ENCODE peak calls at places on chromosomes 12 and 14, in four cellular contexts. One of them, this sample, is unnamed.

GRCh38 chr12:66092559-66093269 is 37.8 kb downstream of the LLPH start:
- DNase-seq in cardiac fibroblast: no peak
- DNase-seq in trophoblast cell: peak; percentile 3
- DNase-seq in ovary: no peak
- DNase-seq in this sample: no peak

GRCh38 chr12:45388545-45388944 is 172.7 kb downstream of the ANO6 start:
- DNase-seq in cardiac fibroblast: peak; percentile 76
- DNase-seq in trophoblast cell: no peak
- DNase-seq in ovary: peak; percentile 58
- DNase-seq in this sample: no peak

GRCh38 chr14:53113992-53114391 is 39.1 kb downstream of the DDHD1 start:
- DNase-seq in cardiac fibroblast: no peak
- DNase-seq in trophoblast cell: no peak
- DNase-seq in ovary: no peak
- DNase-seq in this sample: no peak

GRCh38 chr14:92553456-92553855 is 39.9 kb downstream of the RIN3 start:
- DNase-seq in cardiac fibroblast: peak; percentile 60
- DNase-seq in trophoblast cell: peak; percentile 36
- DNase-seq in ovary: peak; percentile 79
- DNase-seq in this sample: no peak

GRCh38 chr14:67514650-67515385 is 18.3 kb upstream of the PLEKHH1 start:
- DNase-seq in cardiac fibroblast: peak; percentile 34
- DNase-seq in trophoblast cell: no peak
- DNase-seq in ovary: peak; percentile 31
- DNase-seq in this sample: no peak

GRCh38 chr12:116700066-116700465 is 37.8 kb downstream of the SPRING1 start:
- DNase-seq in cardiac fibroblast: no peak
- DNase-seq in trophoblast cell: no peak
- DNase-seq in ovary: no peak
- DNase-seq in this sample: no peak

GRCh38 chr14:52380294-52380693 is 66.2 kb downstream of the PTGER2 start:
- DNase-seq in cardiac fibroblast: peak; percentile 15
- DNase-seq in trophoblast cell: no peak
- DNase-seq in ovary: no peak
- DNase-seq in this sample: no peak

GRCh38 chr12:28885275-28885674 is 263.8 kb upstream of the FAR2 start:
- DNase-seq in cardiac fibroblast: no peak
- DNase-seq in trophoblast cell: no peak
- DNase-seq in ovary: no peak
- DNase-seq in this sample: no peak

GRCh38 chr14:54839681-54840080 is 62.9 kb downstream of the GCH1 start:
- DNase-seq in cardiac fibroblast: peak; percentile 71
- DNase-seq in trophoblast cell: no peak
- DNase-seq in ovary: peak; percentile 31
- DNase-seq in this sample: peak; percentile 29

GRCh38 chr12:41515953-41516352 is 327.8 kb downstream of the PDZRN4 start:
- DNase-seq in cardiac fibroblast: no peak
- DNase-seq in trophoblast cell: no peak
- DNase-seq in ovary: no peak
- DNase-seq in this sample: no peak

GRCh38 chr14:22614240-22614799 is 16.2 kb downstream of the ABHD4 start:
- DNase-seq in cardiac fibroblast: peak; percentile 89
- DNase-seq in trophoblast cell: peak; percentile 60
- DNase-seq in ovary: no peak
- DNase-seq in this sample: peak; percentile 95

GRCh38 chr12:56151672-56152131 is 685 bp upstream of the MYL6B start:
- DNase-seq in cardiac fibroblast: no peak
- DNase-seq in trophoblast cell: peak; percentile 61
- DNase-seq in ovary: no peak
- DNase-seq in this sample: no peak

GRCh38 chr12:47802312-47802711 is 17.4 kb downstream of the HDAC7 start:
- DNase-seq in cardiac fibroblast: peak; percentile 36
- DNase-seq in trophoblast cell: no peak
- DNase-seq in ovary: no peak
- DNase-seq in this sample: no peak

GRCh38 chr14:61406670-61407069 is 85.3 kb downstream of the PRKCH start:
- DNase-seq in cardiac fibroblast: no peak
- DNase-seq in trophoblast cell: no peak
- DNase-seq in ovary: no peak
- DNase-seq in this sample: no peak

GRCh38 chr12:106753526-106753925 is 21.0 kb upstream of the RIC8B start:
- DNase-seq in cardiac fibroblast: no peak
- DNase-seq in trophoblast cell: no peak
- DNase-seq in ovary: no peak
- DNase-seq in this sample: no peak

GRCh38 chr14:44701563-44702263 is 194.6 kb upstream of the FSCB start:
- DNase-seq in cardiac fibroblast: peak; percentile 0
- DNase-seq in trophoblast cell: no peak
- DNase-seq in ovary: no peak
- DNase-seq in this sample: no peak

GRCh38 chr12:108392284-108392683 is 53.2 kb upstream of the CMKLR1 start:
- DNase-seq in cardiac fibroblast: no peak
- DNase-seq in trophoblast cell: no peak
- DNase-seq in ovary: no peak
- DNase-seq in this sample: no peak

GRCh38 chr14:21498540-21499526 is 12.3 kb downstream of the METTL3 start:
- DNase-seq in cardiac fibroblast: peak; percentile 61
- DNase-seq in trophoblast cell: peak; percentile 20
- DNase-seq in ovary: no peak
- DNase-seq in this sample: no peak

GRCh38 chr12:123941000-123941399 is 31.6 kb downstream of the CCDC92 start:
- DNase-seq in cardiac fibroblast: no peak
- DNase-seq in trophoblast cell: no peak
- DNase-seq in ovary: no peak
- DNase-seq in this sample: no peak

GRCh38 chr12:123941485-123942276 is 30.9 kb downstream of the CCDC92 start:
- DNase-seq in cardiac fibroblast: no peak
- DNase-seq in trophoblast cell: no peak
- DNase-seq in ovary: no peak
- DNase-seq in this sample: no peak

GRCh38 chr12:123942277-123942653 is 30.4 kb downstream of the CCDC92 start:
- DNase-seq in cardiac fibroblast: peak; percentile 52
- DNase-seq in trophoblast cell: no peak
- DNase-seq in ovary: no peak
- DNase-seq in this sample: peak; percentile 86

GRCh38 chr12:123939716-123940626 is 32.7 kb downstream of the CCDC92 start:
- DNase-seq in cardiac fibroblast: no peak
- DNase-seq in trophoblast cell: no peak
- DNase-seq in ovary: no peak
- DNase-seq in this sample: no peak

GRCh38 chr12:123940627-123940966 is 32.0 kb downstream of the CCDC92 start:
- DNase-seq in cardiac fibroblast: no peak
- DNase-seq in trophoblast cell: no peak
- DNase-seq in ovary: no peak
- DNase-seq in this sample: no peak
- H3K4me3 ChIP-seq in cardiac fibroblast: no peak overlapping the region
- H3K4me3 ChIP-seq in trophoblast cell: no peak overlapping the region
- H3K4me3 ChIP-seq in ovary: no peak overlapping the region
- H3K4me3 ChIP-seq in this sample: no peak overlapping the region

DNA sequence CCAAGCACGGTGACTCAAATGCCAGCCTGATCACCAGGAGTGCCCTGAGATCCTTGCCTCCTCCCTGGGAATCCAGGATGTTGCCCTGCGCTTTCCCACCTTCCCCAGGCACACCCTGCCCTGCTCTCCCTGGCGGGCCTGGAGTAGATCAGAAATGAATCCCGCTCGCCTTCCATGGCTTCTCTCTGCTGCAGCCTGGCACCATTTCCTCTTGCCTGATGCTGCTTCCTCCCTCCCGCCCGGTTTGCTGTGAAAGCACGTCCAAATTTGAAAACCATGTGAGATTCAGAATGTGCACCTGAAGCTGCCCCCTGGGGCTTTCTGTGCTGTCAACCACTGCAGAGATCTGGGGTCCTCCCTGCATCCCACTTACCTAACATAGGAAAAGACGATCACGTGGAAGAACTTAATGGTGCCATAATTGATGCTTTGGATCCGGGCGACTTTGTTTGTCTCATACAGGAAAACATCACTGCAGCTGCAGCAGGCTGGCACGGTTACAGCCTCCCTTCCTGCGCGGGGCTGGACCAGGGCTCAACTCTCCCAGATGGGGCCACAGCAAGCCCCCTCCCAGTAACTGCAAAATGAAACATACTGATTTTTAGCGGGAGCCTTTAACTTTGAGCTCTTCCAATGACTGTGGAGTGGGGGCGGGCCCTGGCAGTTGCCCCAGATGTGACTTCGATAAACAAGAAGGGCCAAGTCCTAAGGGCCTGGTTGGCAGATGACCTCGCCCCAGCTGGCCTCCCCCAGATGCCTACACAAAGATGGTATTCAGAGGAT is 24.9 kb upstream of the C12orf76 start:
- DNase-seq in cardiac fibroblast: no peak
- DNase-seq in trophoblast cell: no peak
- DNase-seq in ovary: no peak
- DNase-seq in this sample: no peak
- H3K4me3 ChIP-seq in cardiac fibroblast: peak overlapping the region; percentile 28
- H3K4me3 ChIP-seq in trophoblast cell: no peak overlapping the region
- H3K4me3 ChIP-seq in ovary: peak overlapping the region; percentile 32
- H3K4me3 ChIP-seq in this sample: peak overlapping the region; percentile 33

DNA sequence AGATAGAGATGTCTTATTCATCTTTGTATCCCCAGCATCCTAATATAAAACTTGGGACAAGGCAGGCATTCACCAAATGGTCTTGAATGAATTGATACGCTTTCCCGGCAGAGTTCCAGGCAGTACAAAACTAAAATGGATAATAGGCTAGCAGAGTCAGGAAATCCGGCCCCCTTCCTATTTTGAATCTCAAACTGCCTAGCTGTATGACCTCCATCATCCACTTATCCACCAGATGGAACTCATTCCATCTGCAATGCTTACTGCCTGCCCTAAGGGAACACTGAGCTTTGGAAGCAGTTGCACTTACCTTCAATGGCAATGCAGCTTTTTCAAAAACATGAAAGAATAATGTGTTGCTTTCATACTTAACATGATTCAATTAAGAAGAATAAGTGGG is 43.4 kb downstream of the BDKRB1 start:
- DNase-seq in cardiac fibroblast: no peak
- DNase-seq in trophoblast cell: no peak
- DNase-seq in ovary: no peak
- DNase-seq in this sample: no peak
- H3K4me3 ChIP-seq in cardiac fibroblast: no peak overlapping the region
- H3K4me3 ChIP-seq in trophoblast cell: no peak overlapping the region
- H3K4me3 ChIP-seq in ovary: no peak overlapping the region
- H3K4me3 ChIP-seq in this sample: no peak overlapping the region

DNA sequence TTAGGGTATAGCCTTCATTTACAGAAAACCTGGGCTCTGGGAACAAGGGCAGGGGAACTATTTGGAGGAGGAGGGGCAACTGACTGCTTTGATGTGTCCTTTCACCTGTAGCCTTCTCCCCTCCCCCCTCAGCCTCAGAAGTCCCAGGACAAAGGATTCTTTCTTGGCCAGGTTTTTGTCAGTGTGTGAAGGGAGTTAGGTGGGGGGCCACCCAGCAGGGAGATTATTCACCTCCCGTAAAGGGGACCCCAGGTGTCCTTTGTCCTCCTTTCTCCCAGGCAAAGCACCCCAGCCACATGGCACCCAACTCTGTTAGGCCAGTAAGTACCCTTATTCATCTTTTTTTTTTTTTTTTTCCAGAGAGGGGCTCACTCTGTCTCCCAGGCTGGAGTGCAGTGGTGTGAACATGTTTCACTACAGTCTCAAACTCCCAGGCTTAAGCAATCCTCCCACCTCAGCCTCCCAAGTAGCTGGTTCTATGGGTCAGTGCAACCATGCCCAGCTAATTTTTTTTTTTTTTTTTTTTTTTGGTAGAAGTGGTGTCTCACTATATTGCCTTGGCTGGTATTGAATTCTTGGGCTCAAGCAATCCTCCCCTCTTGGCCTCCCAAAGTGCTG is 722 bp upstream of the NFE2 start:
- DNase-seq in cardiac fibroblast: no peak
- DNase-seq in trophoblast cell: no peak
- DNase-seq in ovary: no peak
- DNase-seq in this sample: no peak
- H3K4me3 ChIP-seq in cardiac fibroblast: no peak overlapping the region
- H3K4me3 ChIP-seq in trophoblast cell: no peak overlapping the region
- H3K4me3 ChIP-seq in ovary: no peak overlapping the region
- H3K4me3 ChIP-seq in this sample: no peak overlapping the region

DNA sequence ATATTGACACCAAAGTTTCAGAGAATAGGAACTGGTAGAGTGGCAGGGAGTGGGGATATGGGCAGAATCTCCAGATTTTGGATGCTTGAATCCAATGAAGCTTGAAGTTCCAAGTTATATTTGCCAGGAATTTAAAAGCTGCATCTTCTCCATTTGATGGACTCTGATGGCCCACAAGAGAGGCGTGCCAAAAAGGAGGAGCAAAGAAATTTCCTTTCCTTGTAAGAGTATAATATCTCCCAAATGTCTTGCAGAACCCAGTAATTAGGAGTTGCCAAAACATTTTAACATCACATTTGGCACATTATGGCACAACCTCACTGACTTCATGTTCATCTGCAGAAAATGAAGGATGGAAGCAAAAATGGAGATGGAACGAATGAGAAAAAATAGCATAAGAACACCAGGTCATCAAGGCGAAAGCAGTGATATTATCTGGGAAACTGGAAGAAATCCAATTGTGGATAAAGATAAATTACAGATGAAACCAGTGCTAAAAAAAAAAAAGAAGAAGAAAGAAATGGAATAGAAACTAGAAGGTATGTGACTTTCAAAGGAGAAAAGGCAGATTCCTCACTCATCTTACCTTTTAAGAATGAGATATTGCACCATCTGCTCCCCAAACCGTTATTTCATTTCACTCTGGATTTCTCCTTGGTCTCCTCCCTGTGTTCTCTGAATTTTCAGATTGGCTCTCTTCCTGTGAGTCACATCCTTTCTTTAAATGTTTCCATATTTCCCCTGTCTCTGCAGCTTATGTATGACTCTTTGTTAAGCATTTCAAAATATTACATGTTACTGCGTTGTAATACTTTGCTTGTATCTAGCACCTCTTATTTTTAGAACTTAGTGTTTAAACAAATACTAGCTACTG is 13.5 kb upstream of the FLRT2 start:
- DNase-seq in cardiac fibroblast: peak; percentile 87
- DNase-seq in trophoblast cell: no peak
- DNase-seq in ovary: no peak
- DNase-seq in this sample: peak; percentile 60
- H3K4me3 ChIP-seq in cardiac fibroblast: no peak overlapping the region
- H3K4me3 ChIP-seq in trophoblast cell: no peak overlapping the region
- H3K4me3 ChIP-seq in ovary: no peak overlapping the region
- H3K4me3 ChIP-seq in this sample: no peak overlapping the region

DNA sequence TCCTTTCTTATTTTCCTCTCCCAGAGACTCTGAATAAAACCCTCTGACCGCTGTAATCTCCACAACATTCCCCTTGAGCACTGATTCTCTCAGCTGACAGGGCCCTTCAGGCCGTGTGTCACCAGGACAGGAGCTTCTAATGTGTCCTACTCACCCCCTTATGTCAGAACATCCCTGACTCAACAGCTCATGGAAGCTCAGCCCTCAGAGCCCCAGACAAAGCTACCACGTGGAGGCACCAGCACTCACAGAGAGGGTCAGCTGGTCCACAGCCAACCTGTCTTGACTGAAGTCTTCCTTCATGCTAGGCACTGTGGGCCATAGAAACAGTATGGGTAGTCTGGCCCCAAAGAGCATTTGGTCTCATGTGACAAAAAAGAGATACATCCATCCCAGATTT is 49.8 kb downstream of the SMUG1 start:
- DNase-seq in cardiac fibroblast: no peak
- DNase-seq in trophoblast cell: no peak
- DNase-seq in ovary: no peak
- DNase-seq in this sample: no peak
- H3K4me3 ChIP-seq in cardiac fibroblast: no peak overlapping the region
- H3K4me3 ChIP-seq in trophoblast cell: no peak overlapping the region
- H3K4me3 ChIP-seq in ovary: no peak overlapping the region
- H3K4me3 ChIP-seq in this sample: no peak overlapping the region